ENCODE peak calls at places on chromosome 21, in five cellular contexts. One of them, this sample, is unnamed.

GRCh38 chr21:38448619-38449186 is 49.6 kb downstream of the ERG start:
- DNase-seq in breast epithelium: no peak
- DNase-seq in uterus: no peak
- DNase-seq in IMR-90: no peak
- DNase-seq in transverse colon: no peak
- DNase-seq in this sample: no peak

GRCh38 chr21:26119906-26120305 is 50.7 kb downstream of the APP start:
- DNase-seq in IMR-90: no peak
- DNase-seq in breast epithelium: no peak
- DNase-seq in uterus: no peak
- DNase-seq in transverse colon: no peak
- DNase-seq in this sample: no peak

GRCh38 chr21:25813917-25814316 is 79.1 kb downstream of the GABPA start:
- DNase-seq in uterus: no peak
- DNase-seq in breast epithelium: no peak
- DNase-seq in IMR-90: no peak
- DNase-seq in transverse colon: no peak
- DNase-seq in this sample: no peak

GRCh38 chr21:36027352-36027751 is 33.0 kb downstream of the SETD4 start:
- DNase-seq in transverse colon: no peak
- DNase-seq in IMR-90: peak
- DNase-seq in breast epithelium: no peak
- DNase-seq in uterus: no peak
- DNase-seq in this sample: no peak

GRCh38 chr21:33480481-33481103 is 818 bp upstream of the TMEM50B start:
- DNase-seq in transverse colon: no peak
- DNase-seq in breast epithelium: no peak
- DNase-seq in uterus: no peak
- DNase-seq in IMR-90: no peak
- DNase-seq in this sample: no peak

GRCh38 chr21:41216486-41216885 is 48.5 kb downstream of the BACE2 start:
- DNase-seq in IMR-90: no peak
- DNase-seq in breast epithelium: no peak
- DNase-seq in uterus: no peak
- DNase-seq in transverse colon: no peak
- DNase-seq in this sample: no peak

GRCh38 chr21:35343046-35343816 is 294.1 kb upstream of the RUNX1 start:
- DNase-seq in IMR-90: peak
- DNase-seq in breast epithelium: no peak
- DNase-seq in uterus: no peak
- DNase-seq in transverse colon: no peak
- DNase-seq in this sample: no peak

GRCh38 chr21:15330872-15331271 is 266.1 kb upstream of the NRIP1 start:
- DNase-seq in uterus: no peak
- DNase-seq in IMR-90: no peak
- DNase-seq in transverse colon: no peak
- DNase-seq in breast epithelium: no peak
- DNase-seq in this sample: no peak

GRCh38 chr21:35525443-35525842 is 476.3 kb upstream of the RUNX1 start:
- DNase-seq in breast epithelium: no peak
- DNase-seq in uterus: no peak
- DNase-seq in transverse colon: no peak
- DNase-seq in IMR-90: peak
- DNase-seq in this sample: peak

GRCh38 chr21:22356663-22357062 is 1358.5 kb downstream of the NCAM2 start:
- DNase-seq in breast epithelium: no peak
- DNase-seq in transverse colon: no peak
- DNase-seq in IMR-90: no peak
- DNase-seq in uterus: no peak
- DNase-seq in this sample: no peak

DNA sequence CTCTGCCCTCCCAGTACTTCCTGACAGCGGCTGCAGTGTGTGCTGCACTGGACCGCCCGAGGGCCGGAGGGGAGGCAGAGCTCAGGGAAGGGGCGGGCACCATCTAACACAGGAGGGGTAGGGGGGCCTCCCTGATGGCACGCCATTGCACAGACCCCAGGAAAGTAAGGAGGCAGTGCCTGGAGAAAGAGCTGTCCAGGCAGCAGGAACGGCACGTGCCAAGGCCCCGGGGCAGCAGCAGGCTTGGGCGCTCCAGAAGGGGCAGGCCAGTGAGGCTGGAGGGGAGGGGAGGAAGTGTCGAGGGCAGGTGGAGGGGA is 110.7 kb downstream of the CRYAA start:
- DNase-seq in breast epithelium: no peak
- DNase-seq in uterus: no peak
- DNase-seq in IMR-90: no peak
- DNase-seq in transverse colon: no peak
- DNase-seq in this sample: no peak
- H3K4me3 ChIP-seq in breast epithelium: no peak
- H3K4me3 ChIP-seq in uterus: no peak
- H3K4me3 ChIP-seq in IMR-90: no peak
- H3K4me3 ChIP-seq in transverse colon: no peak
- H3K4me3 ChIP-seq in this sample: no peak

GRCh38 chr21:31117046-31117916 is 79.0 kb upstream of the KRTAP19-8 start:
- DNase-seq in transverse colon: no peak
- DNase-seq in IMR-90: peak
- DNase-seq in breast epithelium: no peak
- DNase-seq in uterus: no peak
- DNase-seq in this sample: no peak
- TF ChIP-seq POLR2A in transverse colon: no peak
- TF ChIP-seq POLR2A in IMR-90: no peak
- TF ChIP-seq POLR2A in breast epithelium: no peak
- TF ChIP-seq POLR2A in uterus: no peak
- TF ChIP-seq POLR2A in this sample: no peak

GRCh38 chr21:46554431-46555224 is 50.3 kb downstream of the S100B start:
- DNase-seq in transverse colon: no peak
- DNase-seq in breast epithelium: no peak
- DNase-seq in uterus: no peak
- DNase-seq in IMR-90: no peak
- DNase-seq in this sample: no peak
- H3K4me3 ChIP-seq in transverse colon: no peak
- H3K4me3 ChIP-seq in breast epithelium: no peak
- H3K4me3 ChIP-seq in uterus: no peak
- H3K4me3 ChIP-seq in IMR-90: no peak
- H3K4me3 ChIP-seq in this sample: no peak

DNA sequence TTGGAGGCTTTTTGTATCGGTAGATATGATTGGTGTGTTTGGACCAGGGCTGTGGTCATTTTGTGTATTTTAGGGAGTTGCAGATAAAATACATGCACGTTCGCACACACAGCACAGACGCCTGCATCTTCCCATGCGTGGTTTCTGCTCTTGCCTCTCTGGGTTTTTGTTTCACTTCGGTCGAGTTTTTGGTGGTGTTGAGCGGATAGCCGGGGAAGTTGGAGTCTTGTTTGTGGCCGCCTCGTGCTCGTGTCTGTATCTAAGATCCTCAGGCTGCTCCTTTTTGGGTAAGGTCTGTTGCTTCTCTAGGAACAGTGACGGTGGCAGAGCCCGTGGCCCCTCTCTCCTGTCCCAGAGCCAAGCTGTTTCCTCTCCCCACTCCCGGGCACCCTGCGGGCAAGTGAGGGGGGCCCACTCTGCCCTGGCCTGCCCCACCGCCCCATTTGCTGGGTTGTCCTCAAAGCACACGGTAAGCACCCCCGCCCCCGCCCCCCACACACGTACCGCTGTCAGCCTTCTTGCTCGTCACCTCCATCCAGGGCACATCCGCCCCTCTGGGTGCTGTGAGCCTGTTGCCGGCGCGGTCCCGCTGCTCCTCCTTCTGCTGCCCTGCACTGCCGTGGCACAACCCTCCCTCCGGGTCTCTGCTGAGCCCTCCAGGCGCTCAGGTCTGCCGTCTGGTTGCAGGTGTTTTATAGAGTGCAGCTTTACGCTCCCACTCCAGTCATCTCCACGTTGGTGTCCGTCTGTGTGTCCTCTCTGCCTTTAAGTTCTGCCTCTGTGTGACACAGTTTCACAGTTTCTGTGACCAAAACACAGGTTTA is 51.9 kb downstream of the AGPAT3 start:
- DNase-seq in breast epithelium: no peak
- DNase-seq in transverse colon: no peak
- DNase-seq in IMR-90: peak
- DNase-seq in uterus: no peak
- DNase-seq in this sample: peak
- TF ChIP-seq POLR2A in breast epithelium: no peak
- TF ChIP-seq POLR2A in transverse colon: no peak
- TF ChIP-seq POLR2A in IMR-90: no peak
- TF ChIP-seq POLR2A in uterus: no peak
- TF ChIP-seq POLR2A in this sample: no peak

GRCh38 chr21:29691616-29692491 is 247.9 kb downstream of the GRIK1 start:
- DNase-seq in breast epithelium: no peak
- DNase-seq in uterus: no peak
- DNase-seq in IMR-90: no peak
- DNase-seq in transverse colon: no peak
- DNase-seq in this sample: no peak
- H3K4me3 ChIP-seq in breast epithelium: no peak
- H3K4me3 ChIP-seq in uterus: no peak
- H3K4me3 ChIP-seq in IMR-90: no peak
- H3K4me3 ChIP-seq in transverse colon: no peak
- H3K4me3 ChIP-seq in this sample: no peak

GRCh38 chr21:32457962-32458361 is 45.5 kb downstream of the EVA1C start:
- DNase-seq in breast epithelium: no peak
- DNase-seq in uterus: no peak
- DNase-seq in transverse colon: no peak
- DNase-seq in IMR-90: no peak
- DNase-seq in this sample: no peak

GRCh38 chr21:32459972-32460371 is 47.5 kb downstream of the EVA1C start:
- DNase-seq in IMR-90: peak
- DNase-seq in breast epithelium: no peak
- DNase-seq in uterus: no peak
- DNase-seq in transverse colon: no peak
- DNase-seq in this sample: no peak

GRCh38 chr21:32463889-32464300 is 51.4 kb downstream of the EVA1C start:
- DNase-seq in uterus: no peak
- DNase-seq in transverse colon: no peak
- DNase-seq in breast epithelium: no peak
- DNase-seq in IMR-90: peak
- DNase-seq in this sample: no peak

GRCh38 chr21:32463367-32463766 is 50.9 kb downstream of the EVA1C start:
- DNase-seq in breast epithelium: peak
- DNase-seq in uterus: peak
- DNase-seq in IMR-90: peak
- DNase-seq in transverse colon: no peak
- DNase-seq in this sample: no peak

DNA sequence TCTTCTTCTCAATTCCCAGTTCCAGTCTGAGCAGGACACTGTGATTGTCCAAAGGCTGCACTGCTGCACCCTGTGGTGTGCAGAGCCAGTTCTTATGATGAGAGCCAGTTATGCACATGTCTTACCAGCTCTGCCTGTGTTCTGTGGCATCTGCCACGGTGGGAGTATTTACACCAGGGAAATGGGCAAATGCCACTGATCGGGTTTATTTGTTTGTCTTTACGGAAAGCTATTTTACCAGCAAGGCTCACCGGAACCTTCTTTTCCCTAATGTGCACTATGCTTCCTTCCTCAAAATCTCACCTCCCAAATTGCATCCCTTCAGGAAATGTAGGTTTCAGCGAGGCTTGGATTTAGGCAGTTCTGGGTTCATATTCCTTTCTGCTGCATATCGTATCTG is 49.0 kb downstream of the EVA1C start:
- DNase-seq in transverse colon: no peak
- DNase-seq in breast epithelium: no peak
- DNase-seq in uterus: no peak
- DNase-seq in IMR-90: no peak
- DNase-seq in this sample: no peak
- TF ChIP-seq POLR2A in transverse colon: no peak
- TF ChIP-seq POLR2A in breast epithelium: no peak
- TF ChIP-seq POLR2A in uterus: no peak
- TF ChIP-seq POLR2A in IMR-90: no peak
- TF ChIP-seq POLR2A in this sample: no peak

GRCh38 chr21:44927259-44927586 is 6.5 kb upstream of the ITGB2 start:
- DNase-seq in transverse colon: no peak
- DNase-seq in breast epithelium: no peak
- DNase-seq in uterus: no peak
- DNase-seq in IMR-90: no peak
- DNase-seq in this sample: no peak
- H3K4me3 ChIP-seq in transverse colon: no peak
- H3K4me3 ChIP-seq in breast epithelium: no peak
- H3K4me3 ChIP-seq in uterus: no peak
- H3K4me3 ChIP-seq in IMR-90: no peak
- H3K4me3 ChIP-seq in this sample: peak

DNA sequence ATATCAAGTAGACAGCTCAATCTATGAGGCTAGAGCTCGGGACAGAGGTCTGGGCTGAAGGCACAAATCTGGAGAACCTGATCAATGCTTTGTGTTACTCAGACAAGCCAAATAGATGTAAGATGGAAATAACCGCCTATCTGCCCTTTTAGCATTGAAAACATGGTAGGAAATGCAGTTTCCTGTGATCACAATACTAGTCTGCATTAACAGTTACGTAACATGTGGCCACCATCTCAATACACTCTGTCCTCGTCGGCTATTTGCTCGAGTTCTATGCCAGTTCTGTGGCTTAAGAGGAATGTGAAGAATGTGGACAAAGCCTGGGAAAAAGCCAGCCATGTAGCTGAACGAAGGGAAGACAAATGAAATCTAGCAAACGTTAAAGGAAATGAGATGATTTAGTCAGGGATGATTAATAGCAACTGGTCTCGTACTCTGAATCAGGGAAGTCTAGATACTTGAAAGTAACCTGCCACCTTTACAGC is 73.3 kb downstream of the HSF2BP start:
- DNase-seq in IMR-90: peak
- DNase-seq in breast epithelium: peak
- DNase-seq in transverse colon: no peak
- DNase-seq in uterus: peak
- DNase-seq in this sample: no peak
- TF ChIP-seq POLR2A in IMR-90: no peak
- TF ChIP-seq POLR2A in breast epithelium: no peak
- TF ChIP-seq POLR2A in transverse colon: no peak
- TF ChIP-seq POLR2A in uterus: no peak
- TF ChIP-seq POLR2A in this sample: no peak